ENCODE peak calls at places on chromosomes 5 and 9, in four cellular contexts. X is neural progenitor cell, V is GM12878, Q is HCT116. Z is an unnamed sample.

GRCh38 chr5:150616506-150616905 is 24.0 kb upstream of the SYNPO start:
- DNase-seq in V (no peak), Q (no peak), X (no peak), Z (no peak)

GRCh38 chr5:93381057-93381456 is 200.0 kb downstream of the NR2F1-AS1 start:
- DNase-seq in V (no peak), Q (no peak), X (no peak), Z (no peak)

GRCh38 chr5:78320461-78320860 is 26.0 kb upstream of the AP3B1 start:
- DNase-seq in X (peak; percentile 42), Q (peak; percentile 19), V (no peak), Z (peak; percentile 28)

GRCh38 chr9:2859776-2860379 is 16.0 kb upstream of the PUM3 start:
- DNase-seq in X (peak; percentile 83), V (no peak), Q (peak; percentile 56), Z (peak; percentile 39)

GRCh38 chr9:26261503-26262330 is 583.5 kb upstream of the TUSC1 start:
- DNase-seq in Q (no peak), X (no peak), V (no peak), Z (no peak)

GRCh38 chr9:117034862-117035261 is 347.8 kb downstream of the TRIM32 start:
- DNase-seq in X (peak; percentile 79), Q (no peak), V (no peak), Z (peak; percentile 3)

GRCh38 chr9:4495537-4495936 is 5.3 kb downstream of the SLC1A1 start:
- DNase-seq in Q (no peak), X (no peak), V (no peak), Z (no peak)

GRCh38 chr9:17509698-17510097 is 69.2 kb upstream of the SH3GL2 start:
- DNase-seq in X (no peak), V (no peak), Q (no peak), Z (no peak)

GRCh38 chr5:160071521-160072299 is 47.5 kb downstream of the PWWP2A start:
- DNase-seq in Q (no peak), X (no peak), V (no peak), Z (no peak)

GRCh38 chr5:124634820-124635323 is 111.6 kb downstream of the ZNF608 start:
- DNase-seq in X (no peak), V (no peak), Q (no peak), Z (no peak)

GRCh38 chr5:22621084-22621483 is 232.1 kb downstream of the CDH12 start:
- DNase-seq in V (no peak), X (no peak), Q (no peak), Z (no peak)

GRCh38 chr5:82425591-82425990 is 147.4 kb upstream of the RPS23 start:
- DNase-seq in V (no peak), X (no peak), Q (no peak), Z (no peak)

GRCh38 chr5:82422751-82423181 is 144.6 kb upstream of the RPS23 start:
- DNase-seq in X (no peak), Q (no peak), V (no peak), Z (no peak)

GRCh38 chr5:82419559-82420332 is 141.6 kb upstream of the RPS23 start:
- DNase-seq in Q (no peak), V (no peak), X (no peak), Z (no peak)

GRCh38 chr5:82421119-82421518 is 143.0 kb upstream of the RPS23 start:
- DNase-seq in Q (peak; percentile 69), X (no peak), V (no peak), Z (no peak)

GRCh38 chr5:82422001-82422740 is 144.0 kb upstream of the RPS23 start:
- DNase-seq in V (no peak), X (no peak), Q (no peak), Z (no peak)
- H3K27ac ChIP-seq in V (no peak overlapping the region), X (no peak overlapping the region), Q (no peak overlapping the region), Z (no peak overlapping the region)

DNA sequence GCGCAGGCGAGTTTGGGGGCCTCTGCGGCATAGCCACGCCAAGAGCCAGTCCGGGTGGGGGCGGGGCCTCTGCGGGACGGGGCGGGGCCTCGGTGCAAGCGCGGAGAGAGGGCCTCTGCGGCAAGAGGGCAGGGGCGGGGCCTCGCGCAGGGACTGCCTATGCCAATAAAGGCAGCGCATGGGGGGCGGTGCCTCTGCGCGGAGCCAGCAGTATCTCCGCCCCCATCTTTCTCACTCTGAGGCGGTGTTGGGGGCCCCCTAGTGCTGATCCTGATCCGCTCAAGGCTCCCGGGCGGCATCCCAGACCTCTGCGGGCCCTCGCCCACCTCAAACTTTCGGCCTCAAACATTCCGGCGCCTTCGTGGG is 9.2 kb upstream of the GPRIN1 start:
- DNase-seq in Q (peak; percentile 79), V (no peak), X (peak; percentile 98), Z (peak; percentile 47)
- TF ChIP-seq EZH2 in Q (no peak), V (no peak), X (no peak), Z (no peak)

GRCh38 chr5:132810605-132811004 is 2.5 kb upstream of the SOWAHA start:
- DNase-seq in X (no peak), Q (no peak), V (no peak), Z (no peak)

GRCh38 chr5:132808448-132808847 is 4.7 kb upstream of the SOWAHA start:
- DNase-seq in V (no peak), Q (no peak), X (no peak), Z (no peak)

GRCh38 chr5:132807163-132807838 is 5.8 kb upstream of the SOWAHA start:
- DNase-seq in Q (peak; percentile 57), V (peak; percentile 20), X (peak; percentile 71), Z (no peak)

GRCh38 chr5:132812123-132812948 is 766 bp upstream of the SOWAHA start:
- DNase-seq in X (no peak), Q (no peak), V (no peak), Z (no peak)

GRCh38 chr5:132808866-132809265 is 4.2 kb upstream of the SOWAHA start:
- DNase-seq in V (no peak), Q (no peak), X (no peak), Z (no peak)
- H3K4me3 ChIP-seq in V (no peak overlapping the region), Q (no peak overlapping the region), X (no peak overlapping the region), Z (no peak overlapping the region)

GRCh38 chr9:10144336-10144735 is 468.5 kb downstream of the PTPRD start:
- DNase-seq in V (no peak), X (no peak), Q (no peak), Z (no peak)
- H3K27ac ChIP-seq in V (no peak overlapping the region), X (no peak overlapping the region), Q (no peak overlapping the region), Z (no peak overlapping the region)

GRCh38 chr9:132878695-132879064 is at the start of gene SPACA9:
- DNase-seq in X (peak; percentile 79), Q (peak; percentile 10), V (no peak), Z (no peak)

GRCh38 chr9:132876849-132877248 is 1.2 kb downstream of the AK8 start:
- DNase-seq in V (no peak), Q (no peak), X (no peak), Z (no peak)

GRCh38 chr9:132879443-132880310 is 979 bp downstream of the SPACA9 start:
- DNase-seq in X (no peak), V (no peak), Q (no peak), Z (no peak)

GRCh38 chr9:132877447-132877817 is 652 bp downstream of the AK8 start:
- DNase-seq in V (no peak), Q (no peak), X (no peak), Z (no peak)

GRCh38 chr9:132877818-132878694 is at the start of gene AK8:
- DNase-seq in Q (peak; percentile 48), X (peak; percentile 94), V (no peak), Z (no peak)
- TF ChIP-seq EZH2 in Q (no peak), X (peak; percentile 52), V (no peak), Z (no peak)

GRCh38 chr9:130664191-130665028 is at the start of gene PRDM12:
- DNase-seq in V (no peak), Q (no peak), X (peak; percentile 66), Z (no peak)
- H3K4me3 ChIP-seq in V (no peak within 1 kb of the TSS), Q (no peak within 1 kb of the TSS), X (peak within 1 kb of the TSS; percentile 40), Z (peak within 1 kb of the TSS; percentile 47)

Z was measured in SK-N-MC.